ENCODE peak calls at places on chromosomes 12 and 14, in eight cellular contexts. V, X, J, W, B, R, C and Q are unnamed samples.

GRCh38 chr14:39668449-39668848 is 236.2 kb upstream of the FBXO33 start:
- DNase-seq in C (no peak), W (no peak), R (no peak), X (no peak), B (no peak), V (no peak), J (no peak), Q (no peak)

GRCh38 chr12:93177208-93178153 is 200.2 kb upstream of the NUDT4 start:
- DNase-seq in R (no peak), J (no peak), V (no peak), W (no peak), B (no peak), C (no peak), X (no peak), Q (no peak)

GRCh38 chr12:85191-85666 is 18.7 kb downstream of the IQSEC3 start:
- DNase-seq in J (no peak), V (no peak), X (no peak), C (no peak), R (no peak), W (no peak), B (no peak), Q (no peak)

GRCh38 chr12:99948380-99948779 is 36.4 kb downstream of the ANKS1B start:
- DNase-seq in B (no peak), W (no peak), V (no peak), R (no peak), C (no peak), J (no peak), X (no peak), Q (no peak)

GRCh38 chr14:53217283-53217994 is 64.3 kb upstream of the DDHD1 start:
- DNase-seq in X (peak; percentile 78), W (peak; percentile 91), B (peak; percentile 68), V (peak; percentile 84), C (peak; percentile 82), R (peak; percentile 51), J (peak; percentile 77), Q (no peak)

GRCh38 chr14:100862277-100862676 is 36.4 kb downstream of the MEG3 start:
- DNase-seq in B (peak; percentile 2), J (no peak), R (peak; percentile 14), W (no peak), X (no peak), C (peak; percentile 18), V (no peak), Q (no peak)

GRCh38 chr12:95207407-95207806 is 9.9 kb downstream of the FGD6 start:
- DNase-seq in J (no peak), W (no peak), R (no peak), V (no peak), X (no peak), B (no peak), C (no peak), Q (no peak)

GRCh38 chr12:23236056-23236455 is 611.1 kb downstream of the ETNK1 start:
- DNase-seq in J (no peak), R (no peak), V (no peak), B (no peak), W (no peak), C (no peak), X (no peak), Q (no peak)

GRCh38 chr12:47391566-47391965 is 311.8 kb upstream of the AMIGO2 start:
- DNase-seq in R (no peak), B (no peak), J (peak; percentile 17), C (no peak), V (no peak), W (no peak), X (no peak), Q (no peak)

GRCh38 chr12:104751594-104751993 is 206.5 kb downstream of the SLC41A2 start:
- DNase-seq in J (no peak), C (no peak), V (no peak), W (no peak), B (no peak), X (no peak), R (no peak), Q (no peak)

GRCh38 chr12:111244673-111245072 is 124.2 kb downstream of the PHETA1 start:
- DNase-seq in W (no peak), B (no peak), C (no peak), X (no peak), J (no peak), V (no peak), R (no peak), Q (no peak)

GRCh38 chr14:104735830-104736642 is 12.0 kb downstream of the ADSS1 start:
- DNase-seq in W (no peak), J (peak; percentile 48), X (peak; percentile 86), R (peak; percentile 85), V (no peak), B (peak; percentile 90), C (no peak), Q (no peak)

GRCh38 chr14:52397844-52398243 is 83.7 kb downstream of the PTGER2 start:
- DNase-seq in B (no peak), R (peak; percentile 32), J (no peak), V (no peak), X (no peak), W (no peak), C (no peak), Q (no peak)

GRCh38 chr12:41288188-41288811 is 100.2 kb downstream of the PDZRN4 start:
- DNase-seq in X (no peak), B (no peak), C (no peak), V (no peak), J (no peak), R (no peak), W (no peak), Q (no peak)

GRCh38 chr14:101503431-101504095 is 57.7 kb upstream of the DIO3 start:
- DNase-seq in B (no peak), V (no peak), C (peak; percentile 18), J (no peak), X (peak; percentile 7), R (no peak), W (no peak), Q (no peak)

GRCh38 chr14:68970096-68970612 is 8.9 kb downstream of the ACTN1 start:
- DNase-seq in R (no peak), W (no peak), X (no peak), V (no peak), C (no peak), J (no peak), B (no peak), Q (no peak)

GRCh38 chr12:81779216-81779615 is 20.1 kb upstream of the PPFIA2 start:
- DNase-seq in C (no peak), V (no peak), R (no peak), W (no peak), J (no peak), X (no peak), B (no peak), Q (no peak)

GRCh38 chr12:76032043-76032981 is 736 bp upstream of the PHLDA1 start:
- DNase-seq in W (peak; percentile 67), V (peak; percentile 34), X (peak; percentile 52), J (peak; percentile 30), B (peak; percentile 46), R (peak; percentile 75), C (no peak), Q (no peak)

GRCh38 chr12:52952082-52952801 is 3.3 kb downstream of the KRT18 start:
- DNase-seq in J (peak; percentile 70), C (no peak), R (no peak), B (no peak), W (no peak), V (no peak), X (no peak), Q (no peak)

GRCh38 chr14:61754627-61755381 is 7.4 kb upstream of the SNAPC1 start:
- DNase-seq in X (no peak), J (no peak), C (no peak), B (no peak), W (no peak), V (no peak), R (no peak), Q (no peak)

GRCh38 chr12:49334681-49335080 is 2.3 kb downstream of the C1QL4 start:
- DNase-seq in W (no peak), B (no peak), C (no peak), J (no peak), V (no peak), R (no peak), X (no peak), Q (no peak)
- H3K4me3 ChIP-seq in W (no peak overlapping the region), B (no peak overlapping the region), C (no peak overlapping the region), J (no peak overlapping the region), V (no peak overlapping the region), R (no peak overlapping the region), X (no peak overlapping the region), Q (no peak overlapping the region)

DNA sequence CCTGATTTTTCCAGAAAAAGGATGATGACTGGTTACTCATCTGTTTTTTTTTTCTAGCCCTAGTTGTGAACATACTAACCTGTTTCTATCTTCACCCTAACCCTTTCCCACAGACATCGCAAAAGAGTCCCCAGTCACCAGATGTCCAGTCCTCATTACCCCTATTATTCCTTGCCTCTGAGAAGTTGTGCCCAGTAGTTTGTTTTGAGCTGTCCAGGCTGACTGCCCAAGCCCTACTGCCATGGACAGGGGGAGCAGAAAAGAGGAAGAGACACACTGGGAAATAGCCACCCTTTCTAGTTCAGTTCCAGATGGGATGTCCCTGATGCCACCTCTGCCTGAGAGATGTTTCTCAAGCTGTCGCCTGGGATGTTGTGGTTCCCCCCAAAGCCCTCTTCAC is 13.8 kb upstream of the CELA1 start:
- DNase-seq in X (no peak), B (no peak), R (no peak), C (no peak), W (no peak), V (no peak), J (no peak), Q (no peak)
- TF ChIP-seq CTCF in X (no peak), B (no peak), R (no peak), C (no peak), W (no peak), V (no peak), J (no peak), Q (no peak)

DNA sequence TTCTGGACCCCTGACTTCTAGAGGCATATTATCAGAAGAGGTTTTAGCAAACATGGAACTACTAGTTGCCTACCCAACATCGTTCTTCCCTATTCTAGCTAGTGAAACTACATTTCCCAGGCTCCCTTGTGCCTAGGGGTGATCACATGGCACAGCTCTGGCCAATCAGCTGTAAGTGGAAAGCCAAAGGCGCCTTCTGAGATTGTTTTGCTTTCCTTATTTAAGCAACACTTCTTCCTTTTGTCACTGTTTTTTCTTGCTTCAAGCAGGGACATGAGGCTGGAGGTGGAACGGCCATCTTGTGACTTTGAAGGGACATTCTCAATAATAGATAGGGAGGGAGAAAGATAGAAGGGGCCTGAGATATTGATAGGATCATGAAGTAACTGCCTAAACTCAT is 136.7 kb downstream of the ZNF664 start:
- DNase-seq in C (no peak), X (no peak), W (peak; percentile 43), V (peak; percentile 3), R (peak; percentile 17), B (no peak), J (no peak), Q (no peak)
- H3K27ac ChIP-seq in C (no peak overlapping the region), X (no peak overlapping the region), W (no peak overlapping the region), V (no peak overlapping the region), R (no peak overlapping the region), B (no peak overlapping the region), J (no peak overlapping the region), Q (no peak overlapping the region)

DNA sequence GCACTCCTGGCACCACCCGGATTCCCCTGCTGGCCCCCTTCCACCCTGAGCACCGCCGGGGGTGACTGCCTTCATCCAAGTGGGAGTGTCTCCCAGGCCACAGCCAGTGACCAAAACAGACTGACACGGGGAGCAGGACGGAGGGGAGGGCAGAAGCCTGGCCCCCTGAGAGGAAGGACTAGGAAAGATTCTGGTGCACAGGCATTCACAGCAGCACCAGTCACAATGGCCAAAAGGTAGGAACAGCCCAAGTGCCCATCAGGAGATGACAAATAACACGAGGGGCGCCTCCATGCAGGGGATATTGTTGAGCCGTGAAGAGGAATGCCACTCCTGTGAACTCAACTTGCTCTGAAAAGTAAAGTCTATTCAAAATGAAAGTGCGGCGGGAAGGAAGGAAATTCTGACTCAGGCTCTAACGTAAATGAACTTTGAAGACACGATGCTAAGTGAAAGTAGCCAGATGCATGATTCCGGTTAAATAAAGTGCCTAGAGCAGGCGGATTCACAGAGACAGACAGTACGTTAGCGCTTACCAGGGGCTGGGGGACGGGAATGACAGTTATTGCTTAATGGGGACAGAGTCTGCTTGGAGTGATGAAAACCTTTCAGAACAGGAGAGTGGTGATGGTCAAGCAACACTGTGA is 146.1 kb upstream of the NCOR2 start:
- DNase-seq in V (no peak), R (peak; percentile 85), C (no peak), X (peak; percentile 45), W (peak; percentile 47), B (no peak), J (no peak), Q (no peak)
- H3K4me3 ChIP-seq in V (no peak overlapping the region), R (peak overlapping the region; percentile 32), C (peak overlapping the region; percentile 15), X (peak overlapping the region; percentile 29), W (no peak overlapping the region), B (peak overlapping the region; percentile 50), J (no peak overlapping the region), Q (peak overlapping the region; percentile 31)